ENCODE peak calls at places on chromosomes 6 and 20, in five cellular contexts. One of them, this sample, is unnamed.
A peak's percentile ranks its signal among the peaks of the same experiment; 100 is the strongest.

GRCh38 chr6:167044696-167045095 is 45.5 kb downstream of the CEP43 start:
- DNase-seq in H1: no peak
- DNase-seq in HCT116: no peak
- DNase-seq in SK-N-SH: no peak
- DNase-seq in K562: no peak
- DNase-seq in this sample: no peak

GRCh38 chr20:47971321-47971781 is 186.1 kb upstream of the SULF2 start:
- DNase-seq in H1: no peak
- DNase-seq in HCT116: no peak
- DNase-seq in SK-N-SH: no peak
- DNase-seq in K562: no peak
- DNase-seq in this sample: no peak

GRCh38 chr20:17225891-17226409 is 890 bp upstream of the PCSK2 start:
- DNase-seq in H1: no peak
- DNase-seq in HCT116: no peak
- DNase-seq in SK-N-SH: peak; percentile 31
- DNase-seq in K562: no peak
- DNase-seq in this sample: no peak

GRCh38 chr20:44614525-44614924 is 32.1 kb downstream of the PKIG start:
- DNase-seq in H1: no peak
- DNase-seq in HCT116: no peak
- DNase-seq in SK-N-SH: no peak
- DNase-seq in K562: no peak
- DNase-seq in this sample: no peak

GRCh38 chr20:59007758-59008511 is 881 bp upstream of the CTSZ start:
- DNase-seq in H1: no peak
- DNase-seq in HCT116: no peak
- DNase-seq in SK-N-SH: no peak
- DNase-seq in K562: no peak
- DNase-seq in this sample: peak; percentile 60

GRCh38 chr20:47454298-47455132 is 47.2 kb upstream of the NCOA3 start:
- DNase-seq in H1: no peak
- DNase-seq in HCT116: no peak
- DNase-seq in SK-N-SH: no peak
- DNase-seq in K562: no peak
- DNase-seq in this sample: no peak

GRCh38 chr6:170279426-170279825 is 11.5 kb downstream of the DLL1 start:
- DNase-seq in H1: no peak
- DNase-seq in HCT116: no peak
- DNase-seq in SK-N-SH: no peak
- DNase-seq in K562: no peak
- DNase-seq in this sample: no peak

GRCh38 chr6:143941852-143942627 is 66.0 kb downstream of the PLAGL1 start:
- DNase-seq in H1: peak; percentile 81
- DNase-seq in HCT116: peak; percentile 51
- DNase-seq in SK-N-SH: peak; percentile 64
- DNase-seq in K562: peak; percentile 75
- DNase-seq in this sample: no peak

GRCh38 chr6:62681108-62681507 is 395.1 kb upstream of the KHDRBS2 start:
- DNase-seq in H1: no peak
- DNase-seq in HCT116: no peak
- DNase-seq in SK-N-SH: no peak
- DNase-seq in K562: no peak
- DNase-seq in this sample: no peak

GRCh38 chr20:50844430-50845100 is 49.7 kb downstream of the BCAS4 start:
- DNase-seq in H1: no peak
- DNase-seq in HCT116: peak; percentile 67
- DNase-seq in SK-N-SH: no peak
- DNase-seq in K562: peak; percentile 39
- DNase-seq in this sample: peak; percentile 83

GRCh38 chr20:7856756-7857155 is 83.5 kb downstream of the HAO1 start:
- DNase-seq in H1: no peak
- DNase-seq in HCT116: no peak
- DNase-seq in SK-N-SH: no peak
- DNase-seq in K562: no peak
- DNase-seq in this sample: no peak

GRCh38 chr20:45383131-45383530 is 5.0 kb upstream of the TP53TG5 start:
- DNase-seq in H1: no peak
- DNase-seq in HCT116: no peak
- DNase-seq in SK-N-SH: no peak
- DNase-seq in K562: no peak
- DNase-seq in this sample: no peak

GRCh38 chr6:30799210-30799609 is 54.9 kb upstream of the IER3 start:
- DNase-seq in H1: no peak
- DNase-seq in HCT116: no peak
- DNase-seq in SK-N-SH: no peak
- DNase-seq in K562: peak; percentile 36
- DNase-seq in this sample: no peak

GRCh38 chr6:86715676-86716075 is 221.7 kb upstream of the HTR1E start:
- DNase-seq in H1: no peak
- DNase-seq in HCT116: no peak
- DNase-seq in SK-N-SH: no peak
- DNase-seq in K562: no peak
- DNase-seq in this sample: no peak

GRCh38 chr6:79737172-79737571 is 106.0 kb downstream of the SH3BGRL2 start:
- DNase-seq in H1: no peak
- DNase-seq in HCT116: no peak
- DNase-seq in SK-N-SH: peak; percentile 6
- DNase-seq in K562: no peak
- DNase-seq in this sample: no peak

GRCh38 chr6:22231616-22232015 is 65.2 kb downstream of the PRL start:
- DNase-seq in H1: no peak
- DNase-seq in HCT116: no peak
- DNase-seq in SK-N-SH: no peak
- DNase-seq in K562: no peak
- DNase-seq in this sample: no peak

GRCh38 chr6:43983632-43984031 is 143.6 kb downstream of the MRPL14 start:
- DNase-seq in H1: no peak
- DNase-seq in HCT116: no peak
- DNase-seq in SK-N-SH: peak; percentile 7
- DNase-seq in K562: no peak
- DNase-seq in this sample: no peak

GRCh38 chr6:79713701-79714322 is 82.7 kb downstream of the SH3BGRL2 start:
- DNase-seq in H1: no peak
- DNase-seq in HCT116: peak; percentile 47
- DNase-seq in SK-N-SH: peak; percentile 53
- DNase-seq in K562: peak; percentile 50
- DNase-seq in this sample: no peak

GRCh38 chr6:135182120-135182992 is 1.2 kb downstream of the MYB start:
- DNase-seq in H1: no peak
- DNase-seq in HCT116: no peak
- DNase-seq in SK-N-SH: peak; percentile 63
- DNase-seq in K562: peak; percentile 46
- DNase-seq in this sample: no peak

GRCh38 chr20:58102252-58102651 is 126.2 kb downstream of the ANKRD60 start:
- DNase-seq in H1: no peak
- DNase-seq in HCT116: no peak
- DNase-seq in SK-N-SH: peak; percentile 36
- DNase-seq in K562: no peak
- DNase-seq in this sample: no peak

GRCh38 chr6:138592698-138593097 is 93.4 kb upstream of the NHSL1 start:
- DNase-seq in H1: no peak
- DNase-seq in HCT116: no peak
- DNase-seq in SK-N-SH: no peak
- DNase-seq in K562: no peak
- DNase-seq in this sample: peak; percentile 55

GRCh38 chr6:89840538-89840937 is 10.9 kb downstream of the CASP8AP2 start:
- DNase-seq in H1: no peak
- DNase-seq in HCT116: no peak
- DNase-seq in SK-N-SH: peak; percentile 31
- DNase-seq in K562: no peak
- DNase-seq in this sample: no peak

GRCh38 chr20:58759947-58760346 is 67.3 kb downstream of the NPEPL1 start:
- DNase-seq in H1: no peak
- DNase-seq in HCT116: no peak
- DNase-seq in SK-N-SH: no peak
- DNase-seq in K562: no peak
- DNase-seq in this sample: no peak

GRCh38 chr6:169233832-169234231 is 19.8 kb downstream of the THBS2 start:
- DNase-seq in H1: no peak
- DNase-seq in HCT116: no peak
- DNase-seq in SK-N-SH: no peak
- DNase-seq in K562: no peak
- DNase-seq in this sample: no peak

GRCh38 chr20:23444859-23445258 is 5.4 kb downstream of the CSTL1 start:
- DNase-seq in H1: no peak
- DNase-seq in HCT116: no peak
- DNase-seq in SK-N-SH: no peak
- DNase-seq in K562: no peak
- DNase-seq in this sample: no peak

GRCh38 chr6:18425218-18425617 is 38.1 kb downstream of the RNF144B start:
- DNase-seq in H1: no peak
- DNase-seq in HCT116: no peak
- DNase-seq in SK-N-SH: no peak
- DNase-seq in K562: no peak
- DNase-seq in this sample: no peak

GRCh38 chr20:10672579-10673127 is 1.1 kb downstream of the JAG1 start:
- DNase-seq in H1: no peak
- DNase-seq in HCT116: no peak
- DNase-seq in SK-N-SH: peak; percentile 70
- DNase-seq in K562: no peak
- DNase-seq in this sample: no peak

GRCh38 chr20:60057866-60058807 is 99.9 kb downstream of the CDH26 start:
- DNase-seq in H1: no peak
- DNase-seq in HCT116: no peak
- DNase-seq in SK-N-SH: no peak
- DNase-seq in K562: no peak
- DNase-seq in this sample: no peak

GRCh38 chr20:60060006-60060557 is 101.9 kb downstream of the CDH26 start:
- DNase-seq in H1: no peak
- DNase-seq in HCT116: no peak
- DNase-seq in SK-N-SH: no peak
- DNase-seq in K562: no peak
- DNase-seq in this sample: no peak

GRCh38 chr20:60060593-60060992 is 102.4 kb downstream of the CDH26 start:
- DNase-seq in H1: no peak
- DNase-seq in HCT116: no peak
- DNase-seq in SK-N-SH: no peak
- DNase-seq in K562: no peak
- DNase-seq in this sample: no peak

GRCh38 chr20:60057123-60057865 is 99.1 kb downstream of the CDH26 start:
- DNase-seq in H1: peak; percentile 44
- DNase-seq in HCT116: peak; percentile 36
- DNase-seq in SK-N-SH: peak; percentile 78
- DNase-seq in K562: peak; percentile 67
- DNase-seq in this sample: peak; percentile 17

GRCh38 chr20:60058869-60059268 is 100.6 kb downstream of the CDH26 start:
- DNase-seq in H1: no peak
- DNase-seq in HCT116: no peak
- DNase-seq in SK-N-SH: no peak
- DNase-seq in K562: no peak
- DNase-seq in this sample: no peak
- TF ChIP-seq YY1 in H1: no peak
- TF ChIP-seq YY1 in HCT116: no peak
- TF ChIP-seq YY1 in SK-N-SH: no peak
- TF ChIP-seq YY1 in K562: no peak
- TF ChIP-seq YY1 in this sample: no peak

DNA sequence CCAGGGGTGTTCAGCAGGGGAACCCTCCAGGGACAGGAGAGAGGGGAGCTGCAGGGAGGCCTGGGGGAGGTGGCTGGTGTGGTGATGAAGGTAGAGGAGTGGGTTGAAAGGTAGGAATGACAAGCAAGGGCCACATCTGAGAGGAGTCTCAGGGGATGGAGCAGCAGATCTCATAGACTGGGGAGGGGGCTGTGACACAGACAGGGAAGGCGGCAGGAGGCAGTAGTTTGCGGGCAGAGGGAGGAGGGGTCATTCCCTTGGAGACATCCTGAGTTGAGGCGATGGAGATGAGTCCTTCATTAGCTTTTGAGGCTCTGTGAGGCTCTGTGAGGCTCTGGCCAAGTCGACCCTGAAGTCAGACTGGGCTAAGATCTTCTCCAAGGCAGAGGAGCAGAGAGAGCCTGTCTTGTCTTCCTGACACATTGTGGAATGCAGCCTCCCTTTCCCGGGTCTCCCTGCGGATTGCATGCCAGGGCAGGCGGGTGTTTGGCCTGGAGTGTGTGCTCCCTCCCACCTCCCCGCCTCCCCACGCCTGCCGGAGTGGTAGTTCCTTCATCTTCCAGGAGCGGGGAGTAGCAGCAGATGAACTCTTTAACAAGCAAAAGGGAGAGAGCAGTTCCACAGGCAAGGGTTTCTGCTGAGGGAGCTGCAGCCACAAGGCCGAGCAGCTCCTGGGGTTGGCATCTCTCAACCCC is 34.3 kb upstream of the MLN start:
- DNase-seq in H1: no peak
- DNase-seq in HCT116: no peak
- DNase-seq in SK-N-SH: no peak
- DNase-seq in K562: no peak
- DNase-seq in this sample: no peak
- TF ChIP-seq YY1 in H1: no peak
- TF ChIP-seq YY1 in HCT116: no peak
- TF ChIP-seq YY1 in SK-N-SH: no peak
- TF ChIP-seq YY1 in K562: no peak
- TF ChIP-seq YY1 in this sample: no peak

DNA sequence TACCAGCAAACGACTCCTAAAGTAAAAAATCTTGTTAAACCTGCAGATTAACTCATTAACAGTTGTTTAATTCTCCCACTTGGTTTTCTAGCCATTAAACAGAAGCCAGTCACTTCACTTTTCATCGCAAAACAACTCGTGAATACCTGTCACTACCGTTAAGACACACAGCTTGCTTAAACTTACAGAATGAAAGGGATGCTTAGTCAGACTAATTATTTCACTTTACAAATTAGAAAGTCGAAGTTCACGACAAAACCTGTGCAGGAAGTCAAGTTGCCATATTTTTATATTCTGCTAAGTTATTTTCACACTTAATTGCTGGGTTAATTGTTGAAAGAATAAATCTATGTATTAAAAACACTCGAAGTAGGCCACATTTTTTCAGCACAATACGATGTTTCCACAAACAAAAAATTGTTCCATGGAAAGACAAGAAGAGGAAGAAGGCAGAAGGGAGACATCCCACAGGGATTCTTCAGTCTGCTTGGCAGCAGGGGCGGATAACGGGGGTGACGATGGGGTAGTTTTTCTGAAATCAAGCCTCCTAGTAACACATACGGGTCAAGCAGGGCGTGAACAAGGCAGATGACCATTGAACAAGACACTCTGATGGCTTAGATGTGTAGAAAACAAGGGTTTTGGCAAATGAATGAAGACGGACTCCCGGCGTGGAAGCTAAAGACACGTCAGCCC is 931 bp downstream of the SSR1 start:
- DNase-seq in H1: no peak
- DNase-seq in HCT116: no peak
- DNase-seq in SK-N-SH: no peak
- DNase-seq in K562: no peak
- DNase-seq in this sample: no peak
- TF ChIP-seq YY1 in H1: no peak
- TF ChIP-seq YY1 in HCT116: no peak
- TF ChIP-seq YY1 in SK-N-SH: no peak
- TF ChIP-seq YY1 in K562: no peak
- TF ChIP-seq YY1 in this sample: no peak

DNA sequence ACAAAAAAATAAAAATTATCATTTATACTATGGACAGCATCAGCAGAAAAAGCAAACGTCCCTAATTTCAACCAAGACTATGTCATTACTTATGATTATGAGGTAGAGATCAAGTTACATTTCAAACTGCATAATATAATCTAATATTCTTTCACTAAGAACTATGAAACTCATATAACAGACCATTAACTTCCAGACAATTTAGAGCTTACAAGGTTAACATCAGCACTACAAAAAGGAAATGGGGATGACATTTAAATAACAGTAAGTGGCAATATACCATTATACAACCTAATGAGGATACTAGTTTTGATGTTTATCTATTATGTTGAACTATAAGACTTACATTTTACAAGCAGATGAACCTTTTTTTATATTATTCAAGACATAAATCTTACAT is 261.0 kb upstream of the THEMIS start:
- DNase-seq in H1: no peak
- DNase-seq in HCT116: no peak
- DNase-seq in SK-N-SH: no peak
- DNase-seq in K562: no peak
- DNase-seq in this sample: no peak
- TF ChIP-seq YY1 in H1: no peak
- TF ChIP-seq YY1 in HCT116: no peak
- TF ChIP-seq YY1 in SK-N-SH: no peak
- TF ChIP-seq YY1 in K562: no peak
- TF ChIP-seq YY1 in this sample: no peak

This sample was measured in GM12878.